ENCODE peak calls at places on chromosomes 11 and 22, in eight cellular contexts. D is tibial artery; U is transverse colon; M is CD4-positive, alpha-beta memory T cell; P is uterus; I is PC-9; Q is Panc1; S is osteoblast. A is an unnamed sample. For H3K9me3 and H3K36me3, the result is how much of the 10 kb centered on the place peaks cover.

GRCh38 chr11:36139767-36140166 is 149.5 kb downstream of the COMMD9 start:
- DNase-seq in I (no peak), S (no peak), Q (no peak), M (no peak), D (no peak), P (no peak), U (no peak), A (no peak)

GRCh38 chr11:59767212-59767611 is 12.0 kb downstream of the STX3 start:
- DNase-seq in P (no peak), I (no peak), M (peak), D (no peak), S (no peak), U (no peak), Q (no peak), A (no peak)

GRCh38 chr11:6475936-6476335 is 2.2 kb upstream of the TRIM3 start:
- DNase-seq in S (no peak), I (no peak), M (no peak), Q (no peak), D (no peak), U (no peak), P (no peak), A (no peak)

GRCh38 chr11:117145393-117145761 is 1.3 kb downstream of the PAFAH1B2 start:
- DNase-seq in I (peak), S (peak), D (no peak), Q (no peak), M (peak), U (peak), P (peak), A (no peak)

GRCh38 chr11:102345923-102346322 is 1.1 kb upstream of the BIRC2 start:
- DNase-seq in S (no peak), P (no peak), D (no peak), M (no peak), Q (peak), I (no peak), U (no peak), A (no peak)

GRCh38 chr22:36197065-36197440 is 4.6 kb downstream of the APOL4 start:
- DNase-seq in U (peak), Q (no peak), P (peak), I (no peak), M (no peak), D (peak), S (peak), A (no peak)

GRCh38 chr22:19325296-19325950 is 33.9 kb upstream of the CLTCL1 start:
- DNase-seq in D (no peak), M (no peak), U (no peak), Q (no peak), S (no peak), P (no peak), I (no peak), A (no peak)

GRCh38 chr22:37232140-37232998 is 11.7 kb downstream of the RAC2 start:
- DNase-seq in I (no peak), D (no peak), M (no peak), U (peak), S (peak), Q (no peak), P (no peak), A (peak)

GRCh38 chr11:126992804-126993111 is 7.8 kb downstream of the KIRREL3 start:
- DNase-seq in M (no peak), Q (no peak), I (no peak), D (no peak), P (no peak), S (peak), U (no peak), A (no peak)

GRCh38 chr22:25666308-25666707 is 75.7 kb upstream of the MYO18B start:
- DNase-seq in I (no peak), S (no peak), D (peak), P (peak), M (no peak), Q (no peak), U (peak), A (no peak)

GRCh38 chr11:126341760-126342161 is 13.7 kb upstream of the ST3GAL4 start:
- DNase-seq in U (no peak), I (peak), D (no peak), P (no peak), M (no peak), Q (no peak), S (peak), A (peak)

GRCh38 chr11:128483211-128483788 is 104.1 kb downstream of the ETS1 start:
- DNase-seq in M (no peak), S (no peak), Q (no peak), D (no peak), U (no peak), P (no peak), I (no peak), A (no peak)

GRCh38 chr22:31140746-31141145 is 438 bp upstream of the PLA2G3 start:
- DNase-seq in I (no peak), U (no peak), S (peak), M (no peak), P (no peak), D (no peak), Q (no peak), A (no peak)

GRCh38 chr11:125553357-125553756 is 15.9 kb upstream of the EI24 start:
- DNase-seq in Q (no peak), D (no peak), P (no peak), U (no peak), S (no peak), I (no peak), M (no peak), A (no peak)

GRCh38 chr11:110295086-110295485 is 1.3 kb downstream of the RDX start:
- DNase-seq in S (peak), P (no peak), D (no peak), I (no peak), Q (no peak), U (no peak), M (no peak), A (no peak)

GRCh38 chr11:2662024-2662312 is 37.8 kb downstream of the KCNQ1OT1 start:
- DNase-seq in D (no peak), Q (no peak), I (no peak), S (peak), M (no peak), P (no peak), U (no peak), A (peak)
- H3K9me3 ChIP-seq in D (under half), Q (under half), I (under half), S (under half), M (under half), P (under half), U (under half), A (under half)

DNA sequence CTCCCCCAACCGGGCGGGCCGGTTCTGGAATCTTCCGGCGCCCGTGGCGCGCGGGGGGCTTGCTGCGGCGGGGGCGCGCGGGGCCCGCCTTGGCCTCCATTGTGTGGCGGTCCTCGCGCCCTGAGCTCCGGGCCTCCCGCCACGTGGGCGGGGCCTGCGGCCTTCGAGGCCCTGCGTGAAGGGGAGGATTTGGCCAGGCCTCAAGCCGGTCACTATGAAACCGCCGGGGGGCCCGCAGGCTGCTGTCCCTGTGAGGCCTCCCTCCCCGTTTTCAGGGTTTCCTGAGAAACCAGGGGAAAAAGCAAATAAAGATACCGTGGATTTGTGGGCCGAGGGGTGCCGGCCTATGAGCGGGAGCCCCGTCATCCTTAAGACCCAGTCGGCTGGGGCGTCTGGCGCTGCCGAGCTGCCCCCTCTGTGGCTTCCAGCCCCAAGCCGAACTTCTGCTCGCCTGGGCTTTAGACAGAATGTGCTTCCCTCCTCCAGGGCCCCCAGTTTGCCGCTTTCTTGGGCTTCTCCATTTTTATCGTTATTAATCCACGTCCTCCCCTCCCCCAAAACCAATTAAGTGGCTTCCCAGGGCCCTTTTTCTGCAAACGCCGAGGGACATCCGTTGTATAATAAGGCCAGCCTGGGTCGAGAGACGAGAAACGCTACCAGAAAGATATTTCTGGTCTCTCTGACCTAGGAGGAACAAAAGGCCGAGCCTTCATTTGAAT is 602 bp downstream of the EWSR1 start:
- DNase-seq in Q (no peak), I (peak), S (peak), M (no peak), U (peak), D (peak), P (peak), A (no peak)
- H3K36me3 ChIP-seq in Q (under half), I (under half), S (under half), M (under half), U (under half), D (under half), P (under half), A (under half)

DNA sequence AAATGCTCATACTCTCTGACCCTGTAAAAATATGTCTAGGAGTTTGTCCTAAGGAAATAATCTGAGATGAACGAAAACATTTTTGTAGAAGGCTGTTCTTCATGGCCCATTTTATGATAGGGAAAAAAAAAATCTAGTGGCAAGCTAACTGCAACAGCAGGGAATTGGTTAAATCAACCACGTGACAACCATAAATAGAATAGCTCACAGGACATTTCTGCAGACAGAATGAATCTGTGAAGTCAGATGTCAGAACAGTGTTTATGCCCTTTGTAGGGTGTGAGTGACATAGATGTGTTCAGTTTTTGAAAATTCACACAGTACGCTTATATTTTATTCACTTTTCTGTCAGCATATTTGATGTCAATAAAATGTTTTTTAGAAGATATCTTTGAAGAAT is 16.1 kb downstream of the ARHGAP1 start:
- DNase-seq in U (no peak), M (no peak), D (no peak), P (no peak), I (no peak), Q (no peak), S (peak), A (no peak)
- H3K27ac ChIP-seq in U (no peak), M (no peak), D (peak), P (peak), I (no peak), Q (no peak), S (no peak), A (peak)

DNA sequence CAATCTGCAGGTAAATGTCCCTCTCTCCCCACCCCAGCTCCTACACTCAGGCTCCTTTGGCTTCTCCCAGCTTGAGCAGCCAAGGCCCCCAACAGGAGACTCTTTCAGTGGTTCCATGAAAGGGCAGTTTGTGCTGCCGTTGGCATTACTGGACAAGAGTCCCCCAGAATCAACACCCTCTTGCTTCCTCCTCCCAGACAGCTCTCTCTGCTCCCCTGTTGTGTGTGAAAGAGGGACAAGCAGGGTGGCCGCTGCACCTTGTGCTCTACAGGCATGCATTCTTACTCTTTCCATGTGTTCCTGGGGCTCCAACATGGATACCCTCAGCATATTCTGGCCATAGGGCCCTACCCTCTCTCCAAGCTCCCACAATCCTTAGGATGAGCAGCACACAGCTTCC is 48.7 kb downstream of the P4HA3 start:
- DNase-seq in Q (no peak), I (no peak), U (no peak), M (no peak), D (no peak), S (no peak), P (no peak), A (no peak)
- H3K9me3 ChIP-seq in Q (under half), I (under half), U (under half), M (under half), D (under half), S (under half), P (under half), A (under half)

GRCh38 chr22:50281384-50281760 is 11.2 kb upstream of the MAPK11 start:
- DNase-seq in I (no peak), S (no peak), Q (no peak), D (no peak), U (no peak), M (no peak), P (no peak), A (no peak)
- H3K36me3 ChIP-seq in I (half or more), S (half or more), Q (under half), D (half or more), U (under half), M (under half), P (under half), A (under half)

GRCh38 chr11:70170596-70171210 is 32.4 kb upstream of the FADD start:
- DNase-seq in Q (no peak), M (no peak), P (no peak), S (peak), D (no peak), U (no peak), I (no peak), A (no peak)

GRCh38 chr11:70169632-70170031 is 33.5 kb upstream of the FADD start:
- DNase-seq in P (no peak), I (no peak), U (no peak), Q (no peak), M (no peak), S (peak), D (no peak), A (no peak)

GRCh38 chr11:70173018-70173417 is 30.1 kb upstream of the FADD start:
- DNase-seq in U (no peak), D (no peak), P (no peak), I (no peak), Q (no peak), S (peak), M (no peak), A (no peak)

GRCh38 chr11:70176940-70177689 is 26.0 kb upstream of the FADD start:
- DNase-seq in M (peak), S (peak), P (no peak), Q (no peak), U (peak), I (peak), D (no peak), A (peak)

DNA sequence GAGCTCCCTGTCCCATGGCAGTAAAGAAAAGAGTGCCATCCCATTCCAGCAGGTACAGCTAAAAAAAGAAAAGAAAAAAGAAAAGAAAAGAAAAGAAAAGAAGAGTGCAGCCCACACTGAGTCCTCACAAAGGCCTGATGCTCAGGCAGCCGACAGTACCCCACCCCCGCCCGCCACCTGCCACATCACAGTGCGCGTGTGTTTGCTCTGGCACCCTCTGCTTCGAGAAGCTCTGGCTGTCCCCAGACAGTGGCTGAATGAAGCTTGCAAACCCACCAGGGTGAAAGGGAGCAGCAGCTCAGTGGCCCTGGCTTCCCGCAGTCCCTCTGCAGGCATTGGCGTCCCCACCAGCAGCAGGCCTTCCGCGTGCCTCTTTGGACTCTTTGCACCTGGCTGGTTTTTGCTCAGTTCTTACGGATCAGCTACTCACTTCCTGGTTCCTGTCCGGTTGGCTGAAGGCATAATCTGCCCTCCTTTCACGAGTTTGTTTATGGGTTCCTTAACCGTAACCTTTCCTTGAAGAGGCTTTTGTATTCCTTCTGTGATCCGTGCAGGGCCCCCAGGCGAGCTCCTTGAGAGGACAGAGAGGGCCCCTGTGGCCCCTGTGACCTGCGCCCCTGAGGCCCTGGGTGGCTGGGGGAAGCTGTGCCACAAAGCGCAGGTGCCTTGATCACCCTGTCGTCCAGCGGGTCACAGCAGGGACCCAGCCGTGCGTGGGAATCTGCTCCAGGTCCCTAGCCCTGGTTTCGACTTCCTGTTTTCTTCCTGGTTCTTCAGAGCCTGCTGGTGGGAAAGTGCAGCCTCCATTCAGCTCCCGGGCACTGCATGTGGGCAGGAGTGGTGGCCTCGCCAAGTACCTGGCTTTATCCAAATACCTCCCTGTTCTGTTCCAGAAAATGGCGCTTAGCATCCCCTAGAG is 28.0 kb upstream of the FADD start:
- DNase-seq in U (no peak), Q (no peak), M (no peak), S (peak), I (no peak), P (no peak), D (no peak), A (no peak)
- H3K27ac ChIP-seq in U (no peak), Q (no peak), M (no peak), S (no peak), I (no peak), P (no peak), D (no peak), A (no peak)

DNA sequence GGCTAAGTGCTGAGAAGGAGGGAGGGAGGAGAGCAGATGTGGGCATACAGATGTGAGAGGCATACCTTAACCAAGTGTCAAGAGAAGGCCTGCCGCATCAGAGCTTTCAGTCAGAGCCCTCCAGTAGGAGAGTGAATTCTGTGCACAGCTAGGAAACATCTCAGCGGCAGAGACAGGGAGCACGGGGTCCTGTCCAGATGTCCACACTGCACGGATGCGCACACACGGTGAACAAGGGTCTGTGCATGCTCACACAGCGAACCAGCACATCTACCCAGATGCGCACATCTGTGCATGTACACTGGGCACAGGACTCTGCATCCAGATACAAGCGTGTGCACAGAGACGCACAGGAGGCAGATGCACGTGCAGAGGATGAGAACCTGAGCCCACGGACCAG is 778.0 kb downstream of the BRD1 start:
- DNase-seq in M (no peak), P (peak), I (no peak), D (no peak), U (no peak), Q (no peak), S (no peak), A (no peak)
- H3K9me3 ChIP-seq in M (under half), P (under half), I (under half), D (under half), U (under half), Q (under half), S (under half), A (under half)

GRCh38 chr22:45550891-45551290 is 48.2 kb downstream of the FBLN1 start:
- DNase-seq in S (peak), Q (no peak), U (no peak), M (no peak), D (no peak), P (no peak), I (no peak), A (no peak)
- H3K36me3 ChIP-seq in S (under half), Q (under half), U (under half), M (under half), D (under half), P (under half), I (under half), A (under half)